ENCODE peak calls at places on chromosomes 3 and 15, in six cellular contexts. A is ovary, F is upper lobe of left lung, N is tibial nerve, W is suprapubic skin, C is tibial artery. Q is an unnamed sample. For H3K9me3, the result is how much of the 10 kb centered on the place peaks cover.

GRCh38 chr3:43477600-43477999 is 144.2 kb downstream of the ANO10 start:
- DNase-seq in W (no peak), F (peak), C (no peak), N (no peak), A (no peak), Q (peak)

GRCh38 chr3:45776291-45776576 is 20.1 kb downstream of the SLC6A20 start:
- DNase-seq in A (no peak), F (no peak), W (no peak), N (no peak), C (no peak), Q (no peak)

GRCh38 chr3:26625187-26625586 is 2.6 kb downstream of the LRRC3B start:
- DNase-seq in N (no peak), C (no peak), W (no peak), F (no peak), A (no peak), Q (no peak)

GRCh38 chr3:194276768-194277546 is 74.2 kb downstream of the CPN2 start:
- DNase-seq in F (no peak), N (no peak), A (peak), C (peak), W (no peak), Q (peak)

GRCh38 chr3:71172951-71173350 is 410.6 kb downstream of the FOXP1 start:
- DNase-seq in C (no peak), F (no peak), N (no peak), A (no peak), W (no peak), Q (no peak)

GRCh38 chr3:117761992-117762944 is 1052.7 kb downstream of the TUSC7 start:
- DNase-seq in W (no peak), C (no peak), N (no peak), F (no peak), A (no peak), Q (no peak)

GRCh38 chr3:31472479-31473390 is 60.0 kb upstream of the STT3B start:
- DNase-seq in W (no peak), A (no peak), F (no peak), C (no peak), N (no peak), Q (no peak)

GRCh38 chr3:51539291-51539891 is 872 bp downstream of the RAD54L2 start:
- DNase-seq in N (no peak), C (no peak), F (peak), W (peak), A (no peak), Q (no peak)

GRCh38 chr3:65354880-65355279 is 667.1 kb upstream of the ADAMTS9 start:
- DNase-seq in A (no peak), F (no peak), C (no peak), N (no peak), W (no peak), Q (no peak)

GRCh38 chr3:9224490-9224889 is 25.0 kb downstream of the SRGAP3 start:
- DNase-seq in W (no peak), N (no peak), A (no peak), C (no peak), F (no peak), Q (no peak)

GRCh38 chr3:11498646-11499045 is 145.1 kb downstream of the VGLL4 start:
- DNase-seq in A (peak), F (peak), C (no peak), N (no peak), W (no peak), Q (peak)

GRCh38 chr3:74273091-74273490 is 341.4 kb downstream of the CNTN3 start:
- DNase-seq in N (no peak), C (no peak), F (no peak), W (no peak), A (no peak), Q (no peak)

GRCh38 chr3:81274671-81275070 is 486.8 kb downstream of the GBE1 start:
- DNase-seq in N (no peak), W (no peak), A (no peak), C (no peak), F (no peak), Q (no peak)

GRCh38 chr15:49215768-49216739 is 46.0 kb downstream of the GALK2 start:
- DNase-seq in F (peak), W (no peak), N (no peak), A (no peak), C (no peak), Q (peak)

GRCh38 chr3:99172736-99173657 is 271.5 kb upstream of the DCBLD2 start:
- DNase-seq in W (no peak), N (peak), C (no peak), F (peak), A (no peak), Q (no peak)

GRCh38 chr3:39558775-39559306 is 91.4 kb downstream of the MOBP start:
- DNase-seq in W (no peak), F (no peak), C (no peak), N (no peak), A (no peak), Q (no peak)

GRCh38 chr15:43794269-43795037 is 2.3 kb downstream of the SERF2 start:
- DNase-seq in N (no peak), C (no peak), F (no peak), A (no peak), W (no peak), Q (no peak)

GRCh38 chr3:65245133-65246076 is 557.6 kb upstream of the ADAMTS9 start:
- DNase-seq in A (no peak), W (no peak), N (no peak), F (no peak), C (no peak), Q (no peak)

GRCh38 chr3:13620776-13621365 is 71.9 kb downstream of the FBLN2 start:
- DNase-seq in C (no peak), A (no peak), W (no peak), F (no peak), N (no peak), Q (no peak)

GRCh38 chr3:195929452-195929851 is 21.1 kb upstream of the TNK2 start:
- DNase-seq in N (no peak), A (no peak), W (no peak), F (no peak), C (no peak), Q (no peak)

GRCh38 chr3:44659434-44659833 is 10.9 kb downstream of the ZNF35 start:
- DNase-seq in W (no peak), N (no peak), F (no peak), A (no peak), C (no peak), Q (no peak)

GRCh38 chr15:101807345-101807945 is 4.1 kb downstream of the OR4F6 start:
- DNase-seq in F (no peak), C (no peak), N (no peak), W (no peak), A (no peak), Q (no peak)

GRCh38 chr3:54427951-54428871 is 305.9 kb downstream of the CACNA2D3 start:
- DNase-seq in W (no peak), F (peak), C (no peak), A (peak), N (no peak), Q (peak)

GRCh38 chr15:71153823-71154524 is 38.7 kb downstream of the THSD4 start:
- DNase-seq in F (no peak), A (no peak), W (no peak), C (no peak), N (no peak), Q (no peak)

GRCh38 chr3:10106919-10107318 is 1.1 kb downstream of the FANCD2OS start:
- DNase-seq in C (no peak), W (no peak), N (no peak), A (no peak), F (no peak), Q (no peak)

GRCh38 chr15:68278345-68279217 is 1.0 kb downstream of the FEM1B start:
- DNase-seq in F (peak), C (no peak), N (no peak), W (peak), A (peak), Q (no peak)

GRCh38 chr3:184549793-184550585 is 11.6 kb upstream of the EPHB3 start:
- DNase-seq in N (no peak), A (no peak), W (no peak), F (no peak), C (peak), Q (no peak)

GRCh38 chr3:59266551-59266950 is 216.7 kb upstream of the CFAP20DC start:
- DNase-seq in F (no peak), A (no peak), N (no peak), C (no peak), W (no peak), Q (no peak)

GRCh38 chr3:18669374-18669773 is 244.2 kb upstream of the SATB1 start:
- DNase-seq in F (no peak), C (no peak), N (no peak), A (no peak), W (no peak), Q (no peak)

GRCh38 chr15:40702077-40702476 is 7.1 kb downstream of the RAD51 start:
- DNase-seq in W (no peak), F (no peak), N (no peak), A (no peak), C (no peak), Q (no peak)

GRCh38 chr3:13539671-13540070 is 9.3 kb upstream of the FBLN2 start:
- DNase-seq in A (no peak), F (no peak), C (peak), N (no peak), W (no peak), Q (no peak)

GRCh38 chr3:23283625-23284024 is 80.5 kb downstream of the UBE2E2 start:
- DNase-seq in W (no peak), N (no peak), C (no peak), F (no peak), A (no peak), Q (no peak)

GRCh38 chr3:61601831-61602230 is 40.5 kb downstream of the PTPRG start:
- DNase-seq in A (no peak), N (no peak), F (no peak), W (no peak), C (no peak), Q (no peak)

GRCh38 chr15:25055356-25056068 is 100.7 kb downstream of the SNRPN start:
- DNase-seq in C (peak), W (no peak), F (peak), N (no peak), A (no peak), Q (no peak)

GRCh38 chr15:25057574-25057973 is 102.8 kb downstream of the SNRPN start:
- DNase-seq in C (peak), N (no peak), W (peak), F (peak), A (no peak), Q (no peak)

GRCh38 chr15:25058080-25058785 is 103.4 kb downstream of the SNRPN start:
- DNase-seq in N (no peak), W (peak), C (peak), A (no peak), F (peak), Q (no peak)

GRCh38 chr15:25054943-25055342 is 100.2 kb downstream of the SNRPN start:
- DNase-seq in C (peak), N (no peak), W (no peak), A (no peak), F (peak), Q (no peak)

GRCh38 chr15:25056484-25057429 is 102.0 kb downstream of the SNRPN start:
- DNase-seq in W (peak), A (no peak), F (peak), C (peak), N (no peak), Q (no peak)
- H3K9me3 ChIP-seq in W (half or more), A (half or more), F (half or more), C (half or more), N (half or more), Q (half or more)

GRCh38 chr15:85673326-85673725 is 121.4 kb downstream of the KLHL25 start:
- DNase-seq in F (no peak), N (no peak), A (no peak), W (no peak), C (no peak), Q (no peak)
- H3K9me3 ChIP-seq in F (under half), N (under half), A (under half), W (under half), C (under half), Q (under half)

GRCh38 chr15:88035381-88035780 is 221.2 kb downstream of the NTRK3 start:
- DNase-seq in A (no peak), N (no peak), W (no peak), F (no peak), C (no peak), Q (no peak)

GRCh38 chr15:88040516-88040915 is 216.0 kb downstream of the NTRK3 start:
- DNase-seq in F (no peak), C (no peak), N (no peak), A (no peak), W (no peak), Q (no peak)

GRCh38 chr15:88032787-88033186 is 223.8 kb downstream of the NTRK3 start:
- DNase-seq in C (no peak), W (no peak), N (no peak), F (no peak), A (no peak), Q (no peak)

GRCh38 chr15:88038261-88038660 is 218.3 kb downstream of the NTRK3 start:
- DNase-seq in F (no peak), W (no peak), A (no peak), N (no peak), C (no peak), Q (no peak)

DNA sequence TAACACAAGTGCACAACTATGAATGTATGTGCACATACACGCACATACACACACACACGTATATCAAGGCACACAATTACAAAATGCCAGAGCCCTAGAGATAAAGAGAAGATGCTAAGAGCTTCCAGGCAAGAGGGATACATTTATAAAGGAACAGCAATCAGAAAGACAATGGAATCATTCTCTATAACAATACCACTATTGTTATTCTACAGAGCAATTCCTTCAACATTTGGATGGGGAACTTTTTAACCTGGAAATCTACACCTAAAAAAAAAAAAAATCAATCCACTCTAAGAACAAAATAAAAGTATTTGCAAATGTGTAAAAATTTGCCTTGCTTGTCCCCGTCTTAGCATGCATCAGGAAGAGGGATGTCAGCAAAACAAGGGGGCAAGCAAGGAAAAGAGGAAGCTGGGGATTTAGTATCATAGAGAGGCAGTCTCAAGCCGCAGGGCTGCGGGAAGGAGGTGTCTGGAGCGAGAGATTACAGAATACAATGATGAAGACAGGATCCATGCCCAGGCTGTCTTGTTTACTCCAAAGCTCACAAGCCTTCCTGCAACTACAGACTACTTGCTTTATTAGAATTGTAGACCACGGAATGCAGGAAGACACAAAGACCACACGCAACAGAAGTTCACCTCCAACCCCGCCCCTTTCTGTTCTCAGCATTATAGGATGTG is 220.2 kb downstream of the NTRK3 start:
- DNase-seq in N (no peak), C (no peak), F (no peak), W (no peak), A (no peak), Q (no peak)
- H3K9me3 ChIP-seq in N (under half), C (under half), F (under half), W (under half), A (under half), Q (under half)

GRCh38 chr15:47932829-47933696 is 187.7 kb upstream of the SLC24A5 start:
- DNase-seq in W (no peak), A (no peak), C (no peak), F (no peak), N (no peak), Q (no peak)

GRCh38 chr15:47933865-47934264 is 186.9 kb upstream of the SLC24A5 start:
- DNase-seq in A (no peak), F (no peak), N (no peak), C (no peak), W (no peak), Q (no peak)

GRCh38 chr15:47934342-47934741 is 186.4 kb upstream of the SLC24A5 start:
- DNase-seq in N (no peak), A (no peak), F (no peak), C (no peak), W (no peak), Q (no peak)

DNA sequence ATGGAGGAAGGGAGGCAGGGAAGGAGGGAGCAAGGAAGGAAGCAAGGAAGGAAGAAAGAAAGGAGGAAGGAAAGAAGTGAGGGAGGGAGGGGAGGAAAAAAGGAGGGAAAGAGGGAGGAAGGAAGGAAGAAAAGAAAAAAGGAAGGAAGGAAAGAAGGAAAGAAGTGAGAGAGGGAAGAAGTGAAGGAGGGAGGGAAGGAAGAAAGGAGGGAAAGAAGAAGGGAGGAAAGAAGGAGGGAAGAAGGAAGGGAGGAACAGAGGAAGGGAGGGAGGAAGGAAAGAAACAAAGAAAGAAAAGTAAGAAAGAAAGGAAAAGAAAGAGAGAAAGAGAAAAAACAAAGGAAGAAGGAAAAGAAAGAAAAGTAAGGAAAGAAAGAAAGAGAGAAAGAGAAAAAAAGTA is 183.0 kb upstream of the SLC24A5 start:
- DNase-seq in W (no peak), F (no peak), C (no peak), N (no peak), A (no peak), Q (no peak)
- H3K9me3 ChIP-seq in W (under half), F (under half), C (under half), N (under half), A (under half), Q (under half)

DNA sequence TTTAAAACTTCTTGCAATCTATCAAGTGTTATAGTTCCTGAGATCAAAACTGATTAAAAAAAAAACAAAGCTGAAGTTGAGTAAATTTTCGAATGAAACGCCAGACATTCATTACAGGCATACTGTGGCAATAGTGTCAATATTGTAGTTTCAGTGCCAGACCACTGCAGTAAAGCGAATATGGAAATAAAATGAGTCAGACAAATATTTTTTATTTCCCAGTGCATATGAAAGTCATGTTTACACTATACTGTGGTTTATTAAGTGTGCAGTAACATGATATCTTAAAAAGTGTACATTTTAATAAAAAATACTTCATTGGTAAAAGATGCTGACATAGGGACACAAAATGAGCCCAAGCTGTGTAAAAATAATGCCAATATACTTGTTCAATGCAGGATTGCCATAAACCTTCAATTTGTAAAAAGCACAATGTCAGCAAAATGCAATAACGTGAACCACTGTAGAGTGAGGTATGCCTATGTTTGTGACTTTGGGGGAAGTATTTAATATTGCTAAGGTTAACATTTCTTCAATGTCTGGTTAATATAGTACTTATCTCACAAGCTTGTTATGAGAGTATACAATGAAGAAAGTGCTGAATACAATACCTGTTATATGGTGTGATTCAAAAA is 1473.9 kb upstream of the GBE1 start:
- DNase-seq in W (no peak), N (no peak), C (no peak), A (no peak), F (no peak), Q (no peak)
- H3K9me3 ChIP-seq in W (under half), N (under half), C (under half), A (under half), F (under half), Q (under half)

Q was measured in left ventricle myocardium inferior.